ENCODE peak calls at places on chromosomes 13 and 19, in seven cellular contexts. G is activated T-cell treated with anti-CD3 and anti-CD28 coated beads, Interleukin-2, amount 50 U/mL, for 1 hour; I is RWPE1; X is posterior cingulate gyrus; H is NCI-H226; R is NCI-H1092; Z is cardiac fibroblast. D is an unnamed sample.

GRCh38 chr19:48746738-48747575 is at the start of gene IZUMO1:
- DNase-seq in G (peak; percentile 35), I (no peak), X (peak; percentile 55), H (peak; percentile 92), R (no peak), Z (peak; percentile 95), D (no peak)

GRCh38 chr13:98651716-98652115 is 74.8 kb upstream of the STK24 start:
- DNase-seq in G (no peak), I (no peak), X (no peak), H (no peak), R (no peak), Z (no peak), D (no peak)

GRCh38 chr13:90968510-90968909 is 379.0 kb upstream of the MIR17HG start:
- DNase-seq in G (no peak), I (peak; percentile 16), X (no peak), H (no peak), R (peak; percentile 14), Z (peak; percentile 1), D (peak; percentile 26)

GRCh38 chr19:11736696-11737095 is 2.0 kb downstream of the ZNF823 start:
- DNase-seq in G (no peak), I (peak; percentile 26), X (no peak), H (no peak), R (no peak), Z (peak; percentile 86), D (no peak)

GRCh38 chr19:2542341-2543069 is 66.6 kb downstream of the GADD45B start:
- DNase-seq in G (no peak), I (no peak), X (no peak), H (no peak), R (no peak), Z (peak; percentile 63), D (no peak)

GRCh38 chr13:45219123-45219891 is 18.5 kb upstream of the KCTD4 start:
- DNase-seq in G (no peak), I (no peak), X (no peak), H (peak; percentile 40), R (no peak), Z (no peak), D (peak; percentile 30)

GRCh38 chr19:53553865-53554791 is 16.2 kb downstream of the ZNF331 start:
- DNase-seq in G (peak; percentile 91), I (peak; percentile 71), X (peak; percentile 76), H (peak; percentile 69), R (peak; percentile 48), Z (peak; percentile 87), D (no peak)

GRCh38 chr13:49681837-49682236 is 9.4 kb downstream of the EBPL start:
- DNase-seq in G (no peak), I (no peak), X (no peak), H (no peak), R (no peak), Z (no peak), D (peak; percentile 59)

GRCh38 chr19:15187026-15188007 is 13.5 kb downstream of the NOTCH3 start:
- DNase-seq in G (no peak), I (no peak), X (no peak), H (no peak), R (no peak), Z (peak; percentile 54), D (peak; percentile 56)

GRCh38 chr19:17469371-17470203 is 737 bp upstream of the SLC27A1 start:
- DNase-seq in G (peak; percentile 92), I (peak; percentile 97), X (peak; percentile 60), H (peak; percentile 86), R (peak; percentile 67), Z (peak; percentile 96), D (peak; percentile 95)

GRCh38 chr13:113971471-113972231 is 2.2 kb downstream of the C13orf46 start:
- DNase-seq in G (no peak), I (no peak), X (no peak), H (no peak), R (no peak), Z (no peak), D (no peak)

GRCh38 chr19:44746946-44747738 is 1.4 kb upstream of the BCL3 start:
- DNase-seq in G (peak; percentile 96), I (peak; percentile 98), X (peak; percentile 53), H (peak; percentile 92), R (no peak), Z (peak; percentile 96), D (peak; percentile 88)

GRCh38 chr19:47487551-47488515 is 3.8 kb upstream of the KPTN start:
- DNase-seq in G (no peak), I (no peak), X (no peak), H (peak; percentile 0), R (no peak), Z (no peak), D (no peak)

GRCh38 chr19:29667941-29668340 is 2.7 kb downstream of the PLEKHF1 start:
- DNase-seq in G (peak; percentile 71), I (no peak), X (no peak), H (no peak), R (no peak), Z (no peak), D (no peak)

GRCh38 chr13:84137292-84137691 is 255.0 kb upstream of the SLITRK1 start:
- DNase-seq in G (peak; percentile 31), I (no peak), X (no peak), H (peak; percentile 16), R (no peak), Z (no peak), D (no peak)

GRCh38 chr13:97273341-97273831 is 51.3 kb downstream of the MBNL2 start:
- DNase-seq in G (no peak), I (peak; percentile 80), X (no peak), H (no peak), R (no peak), Z (peak; percentile 32), D (no peak)

D was measured in SW480.